ENCODE peak calls at places on chromosomes 13 and 19, in nine cellular contexts. J is GM23338; Q is CD8-positive, alpha-beta memory T cell; K is adrenal gland; X is CD8-positive, alpha-beta T cell; M is Peyer's patch; A is stomach; E is heart left ventricle; D is HepG2. V is an unnamed sample. For H3K4me1, the result is how much of the 10 kb centered on the place peaks cover.

GRCh38 chr19:28998974-28999373 is 214.0 kb downstream of the UQCRFS1 start:
- DNase-seq in J (no peak), Q (no peak), K (no peak), X (no peak), M (no peak), A (no peak), E (no peak), D (no peak), V (no peak)

GRCh38 chr19:34075661-34076091 is 96.6 kb upstream of the LSM14A start:
- DNase-seq in J (no peak), Q (no peak), K (no peak), X (no peak), M (no peak), A (no peak), E (no peak), D (no peak), V (peak)

GRCh38 chr19:52187407-52187806 is 2.4 kb upstream of the PPP2R1A start:
- DNase-seq in J (no peak), Q (no peak), K (no peak), X (no peak), M (no peak), A (no peak), E (no peak), D (no peak), V (no peak)

GRCh38 chr13:75223981-75224742 is 257.8 kb downstream of the TBC1D4 start:
- DNase-seq in J (no peak), Q (no peak), K (no peak), X (no peak), M (no peak), A (no peak), E (no peak), D (no peak), V (peak)

GRCh38 chr19:42461700-42462324 is 19.1 kb upstream of the CXCL17 start:
- DNase-seq in J (no peak), Q (no peak), K (no peak), X (no peak), M (no peak), A (no peak), E (no peak), D (peak), V (no peak)

GRCh38 chr19:45428385-45429231 is 4.9 kb upstream of the ERCC1 start:
- DNase-seq in J (peak), Q (no peak), K (peak), X (no peak), M (no peak), A (peak), E (peak), D (no peak), V (peak)

GRCh38 chr19:41415154-41415571 is 12.0 kb downstream of the B3GNT8 start:
- DNase-seq in J (no peak), Q (no peak), K (no peak), X (no peak), M (no peak), A (no peak), E (no peak), D (no peak), V (no peak)

GRCh38 chr13:50919291-50919690 is 9.7 kb downstream of the RNASEH2B start:
- DNase-seq in J (no peak), Q (no peak), K (no peak), X (no peak), M (no peak), A (no peak), E (no peak), D (no peak), V (no peak)

GRCh38 chr13:27980280-27980998 is 8.1 kb downstream of the URAD start:
- DNase-seq in J (peak), Q (no peak), K (no peak), X (no peak), M (no peak), A (no peak), E (no peak), D (no peak), V (no peak)

GRCh38 chr19:19137556-19138109 is 645 bp downstream of the TMEM161A start:
- DNase-seq in J (peak), Q (no peak), K (peak), X (no peak), M (no peak), A (no peak), E (no peak), D (no peak), V (no peak)

GRCh38 chr13:86085890-86086289 is 286.7 kb upstream of the SLITRK6 start:
- DNase-seq in J (no peak), Q (no peak), K (no peak), X (no peak), M (no peak), A (no peak), E (no peak), D (no peak), V (peak)

DNA sequence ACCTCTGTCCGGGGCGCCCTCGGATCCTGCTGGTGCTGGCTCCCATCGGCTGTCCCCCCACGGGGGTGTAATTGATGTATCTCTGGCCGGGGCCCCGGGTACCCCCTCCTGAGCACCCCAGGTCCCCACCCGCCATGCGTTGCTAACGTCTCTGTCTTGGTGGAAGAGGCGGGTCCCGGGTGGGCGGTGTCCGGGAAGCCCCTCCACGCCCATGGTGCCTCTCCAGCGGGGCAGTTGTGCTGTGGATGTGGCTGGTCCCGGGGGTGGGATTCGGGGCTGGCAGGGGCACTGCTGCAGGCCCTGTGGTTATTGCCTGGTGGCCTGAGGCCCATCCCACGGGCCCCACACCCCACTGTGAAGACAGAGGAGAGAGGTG is 4.9 kb downstream of the DIRAS1 start:
- DNase-seq in J (no peak), Q (no peak), K (no peak), X (no peak), M (no peak), A (no peak), E (no peak), D (no peak), V (no peak)
- H3K4me1 ChIP-seq in J (under half), Q (under half), K (under half), X (under half), M (under half), A (under half), E (under half), D (under half), V (under half)

GRCh38 chr19:5937550-5937949 is 23.5 kb downstream of the CAPS start:
- DNase-seq in J (no peak), Q (no peak), K (no peak), X (no peak), M (no peak), A (no peak), E (no peak), D (no peak), V (no peak)

GRCh38 chr19:5935473-5936307 is 21.6 kb downstream of the CAPS start:
- DNase-seq in J (no peak), Q (no peak), K (no peak), X (no peak), M (no peak), A (no peak), E (no peak), D (no peak), V (no peak)

GRCh38 chr19:5934779-5935472 is 20.9 kb downstream of the CAPS start:
- DNase-seq in J (no peak), Q (no peak), K (no peak), X (no peak), M (no peak), A (no peak), E (no peak), D (no peak), V (no peak)

GRCh38 chr19:5934002-5934401 is 19.9 kb downstream of the CAPS start:
- DNase-seq in J (no peak), Q (no peak), K (no peak), X (no peak), M (no peak), A (no peak), E (no peak), D (no peak), V (no peak)

GRCh38 chr19:5936308-5936980 is 22.4 kb downstream of the CAPS start:
- DNase-seq in J (no peak), Q (no peak), K (no peak), X (no peak), M (no peak), A (no peak), E (no peak), D (no peak), V (no peak)
- H3K27ac ChIP-seq in J (no peak), Q (no peak), K (no peak), X (no peak), M (no peak), A (no peak), E (no peak), D (no peak), V (no peak)

GRCh38 chr19:38700350-38700932 is 43.8 kb downstream of the CAPN12 start:
- DNase-seq in J (no peak), Q (no peak), K (no peak), X (no peak), M (no peak), A (no peak), E (no peak), D (peak), V (no peak)
- H3K4me1 ChIP-seq in J (under half), Q (under half), K (under half), X (under half), M (under half), A (half or more), E (under half), D (half or more), V (under half)

DNA sequence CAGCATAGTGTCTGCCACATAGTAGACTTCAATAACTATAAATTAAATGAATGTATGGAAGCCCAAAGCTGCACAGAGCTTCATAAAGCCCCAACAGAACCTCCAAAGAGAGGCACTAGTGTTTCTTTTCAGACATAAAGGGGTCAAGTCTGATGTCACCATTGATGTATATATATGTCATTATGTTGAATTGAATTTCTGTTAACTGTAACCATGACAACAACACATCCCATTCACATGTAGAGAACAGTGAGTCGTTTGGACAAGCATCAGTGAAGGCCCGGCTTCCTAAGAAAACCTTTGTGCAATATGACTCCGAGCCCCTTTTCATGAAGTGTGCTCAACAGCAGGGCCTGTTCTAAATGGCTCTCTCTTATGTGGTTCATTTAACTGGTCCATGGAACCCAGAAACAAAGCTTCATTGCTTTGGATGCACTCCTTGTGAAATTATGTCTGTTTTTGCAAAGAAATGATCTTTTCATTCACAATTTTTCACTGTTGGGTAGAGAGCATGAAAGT is 67.2 kb upstream of the UBL3 start:
- DNase-seq in J (no peak), Q (no peak), K (no peak), X (no peak), M (no peak), A (no peak), E (no peak), D (no peak), V (no peak)
- H3K27ac ChIP-seq in J (no peak), Q (no peak), K (no peak), X (no peak), M (no peak), A (no peak), E (no peak), D (no peak), V (no peak)

DNA sequence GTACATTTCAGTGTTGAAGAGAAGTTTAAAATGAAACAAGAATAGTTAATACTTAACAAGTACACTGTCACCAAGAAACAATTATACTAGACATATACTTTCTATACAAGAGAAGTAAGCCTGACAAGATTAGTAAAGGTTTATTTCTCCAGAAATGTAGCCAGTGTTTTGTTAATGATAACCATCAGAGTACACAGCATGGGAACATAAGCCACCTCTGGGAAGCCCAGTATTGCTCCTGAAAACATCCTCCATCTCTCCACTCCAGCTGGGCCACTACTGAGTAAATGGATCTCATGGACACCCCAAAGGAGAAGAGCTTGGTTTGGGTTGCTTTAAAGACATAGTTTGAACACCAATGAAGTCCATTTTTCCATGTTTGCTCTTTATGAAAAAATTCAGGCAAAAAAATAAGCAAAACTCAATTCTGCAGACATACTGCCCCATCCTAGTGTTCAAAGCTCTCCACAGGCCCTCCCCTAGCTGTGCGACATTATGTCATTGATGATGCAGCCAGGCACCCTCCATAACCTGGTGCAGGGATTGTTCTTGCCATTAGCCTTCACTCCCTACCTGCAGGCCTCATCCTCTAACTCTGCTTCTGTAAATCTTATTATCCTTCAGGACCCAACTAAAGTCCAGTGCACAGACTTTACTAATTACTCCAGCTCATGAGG is 61.9 kb downstream of the LHFPL6 start:
- DNase-seq in J (no peak), Q (no peak), K (no peak), X (no peak), M (no peak), A (no peak), E (no peak), D (no peak), V (no peak)
- H3K4me1 ChIP-seq in J (under half), Q (under half), K (under half), X (under half), M (under half), A (under half), E (under half), D (under half), V (under half)

DNA sequence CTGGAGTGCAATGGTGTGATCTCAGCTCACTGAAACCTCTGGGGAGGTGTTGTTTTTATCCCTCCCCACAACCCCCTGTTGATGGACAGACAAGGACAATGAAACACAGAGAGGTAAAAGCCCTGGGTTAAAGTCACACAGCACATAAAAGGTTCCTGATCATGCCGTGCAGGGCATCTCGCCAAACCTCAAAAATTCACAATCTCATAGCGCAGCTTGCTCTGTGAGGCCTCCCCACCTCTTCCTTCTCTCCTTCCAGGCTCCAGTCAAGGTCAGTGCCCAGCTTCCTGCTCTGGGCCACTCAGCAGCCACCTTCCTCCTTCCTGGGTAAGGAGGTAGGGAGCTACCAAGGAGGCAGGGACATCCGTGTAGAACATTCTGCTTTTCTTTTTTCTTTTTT is 2.3 kb downstream of the FUT2 start:
- DNase-seq in J (no peak), Q (no peak), K (no peak), X (no peak), M (no peak), A (peak), E (no peak), D (no peak), V (peak)
- H3K27ac ChIP-seq in J (no peak), Q (no peak), K (no peak), X (no peak), M (peak), A (peak), E (no peak), D (no peak), V (no peak)

GRCh38 chr19:30152510-30153291 is 210.7 kb downstream of the URI1 start:
- DNase-seq in J (no peak), Q (no peak), K (no peak), X (no peak), M (no peak), A (no peak), E (no peak), D (no peak), V (no peak)
- H3K4me1 ChIP-seq in J (under half), Q (under half), K (under half), X (under half), M (under half), A (under half), E (under half), D (under half), V (under half)

GRCh38 chr13:24041822-24042221 is 118.7 kb upstream of the SPATA13 start:
- DNase-seq in J (no peak), Q (no peak), K (no peak), X (no peak), M (no peak), A (no peak), E (no peak), D (no peak), V (no peak)

GRCh38 chr13:24038846-24039330 is 121.6 kb upstream of the SPATA13 start:
- DNase-seq in J (no peak), Q (no peak), K (no peak), X (no peak), M (no peak), A (no peak), E (no peak), D (peak), V (peak)

GRCh38 chr13:24042710-24043440 is 117.6 kb upstream of the SPATA13 start:
- DNase-seq in J (no peak), Q (no peak), K (no peak), X (no peak), M (no peak), A (no peak), E (no peak), D (no peak), V (no peak)

GRCh38 chr13:24039621-24040475 is 120.7 kb upstream of the SPATA13 start:
- DNase-seq in J (no peak), Q (no peak), K (no peak), X (no peak), M (no peak), A (no peak), E (no peak), D (no peak), V (no peak)

DNA sequence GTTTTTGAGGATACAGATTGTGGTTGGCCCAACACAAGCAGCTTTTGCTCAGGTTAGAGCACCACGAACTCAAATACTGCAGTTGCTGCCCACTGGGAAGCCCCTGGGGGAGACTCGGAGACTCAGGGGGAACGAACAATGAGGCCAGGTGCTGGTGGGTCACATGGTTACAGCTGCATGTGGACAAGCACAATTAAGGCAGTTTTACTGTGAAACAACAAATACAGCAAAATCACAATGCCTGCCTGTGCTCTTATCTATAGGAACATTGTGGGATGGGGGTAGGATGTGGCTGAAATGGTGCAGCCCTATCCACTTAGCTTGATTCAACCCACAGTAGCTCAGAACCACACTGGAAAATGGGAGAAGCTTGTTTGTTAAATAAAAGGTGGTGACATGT is 119.7 kb upstream of the SPATA13 start:
- DNase-seq in J (peak), Q (no peak), K (no peak), X (no peak), M (no peak), A (no peak), E (no peak), D (no peak), V (no peak)
- H3K27ac ChIP-seq in J (no peak), Q (no peak), K (no peak), X (no peak), M (no peak), A (no peak), E (no peak), D (no peak), V (no peak)